ENCODE peak calls at places on chromosomes 3 and 15, in six cellular contexts. G is kidney tubule cell; F is NCI-H345; X is activated CD8-positive, alpha-beta T cell treated with anti-CD3 and anti-CD28 coated beads for 36 hours; H is NCI-H1092; Z is activated naive CD4-positive, alpha-beta T cell treated with anti-CD3 and anti-CD28 coated beads for 36 hours. B is an unnamed sample.
A peak's percentile ranks its signal among the peaks of the same experiment; 100 is the strongest.

GRCh38 chr3:141011511-141012262 is 39.5 kb upstream of the SPSB4 start:
- DNase-seq in G (peak; percentile 58), F (peak; percentile 55), X (peak; percentile 97), H (peak; percentile 66), Z (peak; percentile 91), B (peak; percentile 47)

GRCh38 chr15:83030021-83030420 is 18.6 kb upstream of the C15orf40 start:
- DNase-seq in G (peak; percentile 4), F (no peak), X (no peak), H (no peak), Z (no peak), B (no peak)

GRCh38 chr15:49865925-49866757 is 245.3 kb downstream of the DTWD1 start:
- DNase-seq in G (peak; percentile 15), F (no peak), X (no peak), H (no peak), Z (no peak), B (no peak)

GRCh38 chr15:99438222-99438592 is 127.6 kb upstream of the MEF2A start:
- DNase-seq in G (no peak), F (no peak), X (no peak), H (no peak), Z (no peak), B (no peak)

GRCh38 chr15:57720861-57721260 is 14.3 kb downstream of the POLR2M start:
- DNase-seq in G (no peak), F (no peak), X (no peak), H (no peak), Z (no peak), B (no peak)

GRCh38 chr3:70631716-70632307 is 319.4 kb upstream of the MDFIC2 start:
- DNase-seq in G (no peak), F (no peak), X (no peak), H (no peak), Z (no peak), B (no peak)

GRCh38 chr15:62519900-62520299 is 354.8 kb upstream of the C2CD4B start:
- DNase-seq in G (no peak), F (no peak), X (peak; percentile 26), H (no peak), Z (peak; percentile 7), B (no peak)

GRCh38 chr15:33910741-33911140 is 57.6 kb upstream of the CHRM5 start:
- DNase-seq in G (no peak), F (no peak), X (no peak), H (no peak), Z (no peak), B (no peak)

GRCh38 chr3:120168038-120168437 is 73.8 kb upstream of the GSK3B start:
- DNase-seq in G (no peak), F (no peak), X (no peak), H (no peak), Z (no peak), B (no peak)

GRCh38 chr3:108283989-108284388 is 12.4 kb upstream of the HHLA2 start:
- DNase-seq in G (no peak), F (no peak), X (no peak), H (no peak), Z (no peak), B (no peak)

B was measured in GM12891.